ENCODE peak calls at places on chromosome 1, in five cellular contexts. One of them, this sample, is unnamed.

GRCh38 chr1:53368314-53369033 is 40.6 kb upstream of the LRP8 start:
- DNase-seq in KG1: no peak
- DNase-seq in stimulated activated CD8-positive, alpha-beta memory T cell treated with anti-CD3 and anti-CD28 coated beads, Interleukin-15, amount 100 ng/mL, for 1 hour: no peak
- DNase-seq in body of pancreas: peak; percentile 13
- DNase-seq in OCI-LY7: no peak
- DNase-seq in this sample: no peak

GRCh38 chr1:51442198-51442597 is 76.9 kb downstream of the EPS15 start:
- DNase-seq in body of pancreas: no peak
- DNase-seq in OCI-LY7: no peak
- DNase-seq in KG1: no peak
- DNase-seq in stimulated activated CD8-positive, alpha-beta memory T cell treated with anti-CD3 and anti-CD28 coated beads, Interleukin-15, amount 100 ng/mL, for 1 hour: no peak
- DNase-seq in this sample: no peak

GRCh38 chr1:111417755-111418154 is 9.8 kb downstream of the OVGP1 start:
- DNase-seq in body of pancreas: no peak
- DNase-seq in OCI-LY7: no peak
- DNase-seq in stimulated activated CD8-positive, alpha-beta memory T cell treated with anti-CD3 and anti-CD28 coated beads, Interleukin-15, amount 100 ng/mL, for 1 hour: no peak
- DNase-seq in KG1: no peak
- DNase-seq in this sample: no peak

GRCh38 chr1:34842952-34843371 is 16.6 kb downstream of the SMIM12 start:
- DNase-seq in stimulated activated CD8-positive, alpha-beta memory T cell treated with anti-CD3 and anti-CD28 coated beads, Interleukin-15, amount 100 ng/mL, for 1 hour: no peak
- DNase-seq in OCI-LY7: no peak
- DNase-seq in body of pancreas: no peak
- DNase-seq in KG1: no peak
- DNase-seq in this sample: no peak

GRCh38 chr1:166470465-166470864 is 303.7 kb upstream of the FAM78B start:
- DNase-seq in OCI-LY7: no peak
- DNase-seq in stimulated activated CD8-positive, alpha-beta memory T cell treated with anti-CD3 and anti-CD28 coated beads, Interleukin-15, amount 100 ng/mL, for 1 hour: no peak
- DNase-seq in KG1: no peak
- DNase-seq in body of pancreas: no peak
- DNase-seq in this sample: no peak

GRCh38 chr1:192303029-192303428 is 13.8 kb upstream of the RGS21 start:
- DNase-seq in stimulated activated CD8-positive, alpha-beta memory T cell treated with anti-CD3 and anti-CD28 coated beads, Interleukin-15, amount 100 ng/mL, for 1 hour: no peak
- DNase-seq in OCI-LY7: no peak
- DNase-seq in body of pancreas: no peak
- DNase-seq in KG1: no peak
- DNase-seq in this sample: no peak

GRCh38 chr1:209625205-209625549 is 27.0 kb downstream of the LAMB3 start:
- DNase-seq in OCI-LY7: no peak
- DNase-seq in stimulated activated CD8-positive, alpha-beta memory T cell treated with anti-CD3 and anti-CD28 coated beads, Interleukin-15, amount 100 ng/mL, for 1 hour: no peak
- DNase-seq in KG1: no peak
- DNase-seq in body of pancreas: no peak
- DNase-seq in this sample: no peak

GRCh38 chr1:58620926-58621325 is 43.9 kb upstream of the TACSTD2 start:
- DNase-seq in stimulated activated CD8-positive, alpha-beta memory T cell treated with anti-CD3 and anti-CD28 coated beads, Interleukin-15, amount 100 ng/mL, for 1 hour: no peak
- DNase-seq in body of pancreas: no peak
- DNase-seq in OCI-LY7: no peak
- DNase-seq in KG1: no peak
- DNase-seq in this sample: no peak

This sample was measured in GM12864.